ENCODE peak calls at places on chromosomes 16 and 17, in five cellular contexts. H, S, A, B and C are unnamed samples.
A peak's percentile ranks its signal among the peaks of the same experiment; 100 is the strongest.

GRCh38 chr16:3013491-3013951 is 798 bp downstream of the CLDN9 start:
- DNase-seq in A (no peak), S (no peak), H (no peak), B (no peak), C (no peak)

GRCh38 chr16:84284168-84284722 is 10.4 kb upstream of the WFDC1 start:
- DNase-seq in A (peak; percentile 58), S (peak; percentile 66), H (no peak), B (peak; percentile 38), C (peak; percentile 85)

GRCh38 chr16:46854846-46855245 is 23.9 kb upstream of the C16orf87 start:
- DNase-seq in A (no peak), H (no peak), B (no peak), S (no peak), C (no peak)

GRCh38 chr16:17476414-17477259 is 5.9 kb upstream of the XYLT1 start:
- DNase-seq in S (peak; percentile 53), A (peak; percentile 18), H (no peak), B (no peak), C (no peak)

GRCh38 chr16:8760021-8760420 is 37.4 kb downstream of the TMEM186 start:
- DNase-seq in H (no peak), A (no peak), B (no peak), S (no peak), C (no peak)

GRCh38 chr17:32120086-32120485 is 22.2 kb upstream of the RHOT1 start:
- DNase-seq in B (no peak), H (no peak), S (no peak), A (no peak), C (no peak)

GRCh38 chr16:30786115-30786935 is 680 bp downstream of the ZNF629 start:
- DNase-seq in H (no peak), B (peak; percentile 87), A (no peak), S (peak; percentile 77), C (no peak)

GRCh38 chr16:27759301-27759871 is 209.4 kb downstream of the KATNIP start:
- DNase-seq in H (no peak), A (no peak), S (no peak), B (no peak), C (no peak)

GRCh38 chr16:12735805-12736204 is 67.9 kb downstream of the CPPED1 start:
- DNase-seq in H (no peak), A (no peak), S (no peak), B (no peak), C (no peak)

GRCh38 chr16:76835319-76835718 is 355.7 kb upstream of the MON1B start:
- DNase-seq in B (no peak), A (no peak), H (no peak), S (no peak), C (no peak)

GRCh38 chr16:81896902-81897301 is 114.4 kb downstream of the SDR42E1 start:
- DNase-seq in B (no peak), S (no peak), H (no peak), A (no peak), C (peak; percentile 4)

GRCh38 chr17:58244958-58245357 is 6.6 kb downstream of the LPO start:
- DNase-seq in A (no peak), B (no peak), S (no peak), H (no peak), C (no peak)

GRCh38 chr17:36575028-36575427 is 16.7 kb upstream of the DHRS11 start:
- DNase-seq in H (no peak), B (no peak), A (no peak), S (no peak), C (no peak)
- H3K36me3 ChIP-seq in H (peaks cover 17% of the 10 kb centered on the region), B (peaks cover 74% of the 10 kb centered on the region), A (peaks cover 92% of the 10 kb centered on the region), S (no peaks in the 10 kb centered on the region), C (peaks cover 77% of the 10 kb centered on the region)

DNA sequence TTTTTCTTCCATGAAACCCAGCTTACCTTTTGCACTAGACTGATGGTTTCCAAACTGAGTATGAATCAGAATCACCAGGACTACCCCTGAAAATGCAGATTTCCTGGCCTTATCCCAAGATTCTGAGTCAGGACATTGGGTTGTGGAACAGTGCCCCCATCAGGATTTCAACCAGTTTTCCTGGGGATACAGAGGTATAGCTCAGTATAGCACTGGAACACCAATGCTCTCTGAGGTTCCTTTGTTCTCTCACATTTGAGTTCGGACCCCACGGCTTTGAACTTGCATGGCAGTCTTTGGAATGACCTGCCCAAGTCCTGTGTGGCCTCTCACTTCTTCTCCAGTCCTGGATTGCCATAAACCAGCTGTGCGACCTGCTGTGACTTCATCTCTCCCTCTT is 12.8 kb upstream of the CCL8 start:
- DNase-seq in B (no peak), S (peak; percentile 34), H (no peak), A (no peak), C (no peak)
- TF ChIP-seq CTCF in B (peak; percentile 44), S (peak; percentile 25), H (peak; percentile 35), A (no peak), C (peak; percentile 52)

GRCh38 chr16:35752773-35753558 is 2293.6 kb downstream of the TP53TG3F start:
- DNase-seq in B (no peak), H (no peak), A (no peak), S (no peak), C (peak; percentile 58)
- H3K9me3 ChIP-seq in B (no peaks in the 10 kb centered on the region), H (no peaks in the 10 kb centered on the region), A (no peaks in the 10 kb centered on the region), S (no peaks in the 10 kb centered on the region), C (peaks cover 52% of the 10 kb centered on the region)

DNA sequence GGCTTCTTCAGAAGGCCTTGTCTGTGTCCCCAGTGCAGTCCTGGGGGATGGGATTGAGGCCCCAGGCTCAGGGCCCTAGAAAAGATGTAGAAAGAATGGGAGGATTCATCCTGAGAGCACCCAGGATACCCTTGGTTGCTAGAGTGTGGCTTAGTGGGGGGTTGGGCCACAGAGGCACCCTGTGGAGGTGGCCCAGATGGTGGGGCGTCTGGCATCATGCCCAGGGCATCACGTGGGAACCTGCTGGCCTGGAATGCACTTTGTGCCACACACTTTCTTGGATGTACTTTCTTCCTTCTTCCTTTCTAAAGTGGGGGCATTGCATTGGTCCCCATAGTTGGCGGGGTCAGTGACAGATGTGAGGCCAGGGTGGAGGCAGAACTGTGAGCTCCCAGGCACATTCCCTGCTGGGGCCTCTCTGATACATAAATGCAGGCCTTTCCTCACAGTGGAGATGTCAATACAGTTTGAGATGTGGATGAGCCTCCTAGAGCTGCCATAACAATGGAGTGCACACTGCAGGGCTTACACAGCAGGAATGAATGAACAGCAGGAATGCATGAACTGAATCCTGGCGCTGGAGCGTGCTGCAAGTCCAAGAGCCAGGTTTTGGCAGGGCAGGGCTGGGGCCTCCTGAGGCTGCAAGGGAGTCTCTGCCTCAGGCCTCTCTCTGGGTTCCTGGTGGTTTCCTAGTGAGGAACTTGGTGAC is 43.2 kb downstream of the MGAT5B start:
- DNase-seq in A (no peak), B (no peak), H (no peak), S (no peak), C (no peak)
- H3K36me3 ChIP-seq in A (no peaks in the 10 kb centered on the region), B (no peaks in the 10 kb centered on the region), H (no peaks in the 10 kb centered on the region), S (no peaks in the 10 kb centered on the region), C (no peaks in the 10 kb centered on the region)

DNA sequence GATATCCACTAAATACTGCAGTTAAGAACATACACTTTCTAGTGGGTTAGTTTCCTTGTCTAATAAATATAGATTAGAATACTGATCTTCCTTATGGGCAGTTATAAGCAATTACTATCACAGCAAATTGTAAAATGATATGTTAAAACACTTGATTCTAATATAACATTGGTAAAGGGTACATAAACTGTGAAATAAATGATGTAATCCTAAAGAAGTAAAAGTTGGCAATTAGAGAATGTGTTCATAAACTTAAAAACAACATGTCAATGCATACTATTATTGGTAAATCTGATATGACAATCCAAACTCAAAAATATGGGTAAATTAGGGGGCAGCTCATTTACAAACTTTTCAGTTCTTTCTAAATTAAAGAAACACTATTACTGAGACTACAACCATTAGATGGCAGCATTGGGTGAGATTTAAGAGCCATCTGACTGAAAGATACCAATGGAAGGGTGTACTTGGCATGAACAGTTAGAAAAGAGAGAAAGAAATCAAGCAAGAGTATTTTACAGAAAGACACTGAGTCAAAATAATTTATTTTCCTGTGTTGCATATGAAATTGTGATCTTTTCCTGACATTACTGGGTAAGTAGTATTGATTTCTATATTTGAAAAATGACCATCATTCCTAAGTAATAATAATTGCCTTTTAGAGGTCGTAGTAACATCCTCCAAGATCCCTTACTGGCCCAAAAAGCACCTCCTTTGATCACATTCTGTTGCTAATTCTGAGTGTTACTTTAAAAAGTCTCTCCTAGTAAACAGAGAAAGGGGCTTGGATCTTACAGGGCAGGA is 119.6 kb downstream of the SPAG9 start:
- DNase-seq in S (no peak), H (peak; percentile 42), A (no peak), B (no peak), C (no peak)
- TF ChIP-seq CTCF in S (peak; percentile 44), H (peak; percentile 61), A (peak; percentile 43), B (peak; percentile 11), C (peak; percentile 32)

GRCh38 chr17:11305524-11305923 is 64.5 kb downstream of the SHISA6 start:
- DNase-seq in A (no peak), S (no peak), B (no peak), H (no peak), C (no peak)
- H3K9me3 ChIP-seq in A (no peaks in the 10 kb centered on the region), S (no peaks in the 10 kb centered on the region), B (no peaks in the 10 kb centered on the region), H (no peaks in the 10 kb centered on the region), C (no peaks in the 10 kb centered on the region)

DNA sequence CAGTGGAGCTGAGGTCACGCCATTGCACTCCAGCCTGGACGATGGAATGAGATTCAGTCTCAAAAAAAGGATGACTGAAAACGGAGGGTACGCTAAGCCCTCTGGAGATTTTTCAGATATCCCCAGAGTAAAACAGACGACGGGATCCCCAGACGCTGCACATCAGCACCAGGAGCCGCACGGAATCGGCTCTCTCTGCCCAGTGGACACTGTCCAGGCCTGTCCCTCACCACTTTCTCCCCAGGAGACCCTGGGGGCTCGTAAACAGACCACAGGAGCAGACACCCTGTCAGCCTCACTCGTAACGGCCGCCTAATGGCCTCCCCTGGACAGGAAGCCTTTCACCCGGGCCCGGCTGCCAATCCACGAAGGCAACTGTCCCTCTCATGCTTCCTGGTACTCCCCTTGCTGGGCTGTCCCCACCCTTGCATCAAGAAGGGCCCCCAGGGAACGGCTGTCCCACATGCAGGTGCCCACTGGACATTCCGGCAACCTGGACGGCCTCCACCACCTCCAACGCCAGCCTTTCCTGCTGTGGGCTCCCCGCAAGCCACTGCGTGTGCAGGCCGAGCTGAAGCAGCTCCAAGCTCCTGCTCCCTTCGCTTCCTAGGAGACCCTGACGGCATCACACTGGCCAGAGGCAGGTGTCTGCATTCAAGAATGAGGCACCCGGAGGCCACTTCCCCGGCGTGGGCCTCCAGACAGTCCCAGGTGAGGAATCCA is 74.3 kb downstream of the TIMM22 start:
- DNase-seq in H (no peak), B (no peak), S (no peak), A (no peak), C (no peak)
- H3K36me3 ChIP-seq in H (no peaks in the 10 kb centered on the region), B (no peaks in the 10 kb centered on the region), S (no peaks in the 10 kb centered on the region), A (peaks cover 63% of the 10 kb centered on the region), C (peaks cover 70% of the 10 kb centered on the region)

DNA sequence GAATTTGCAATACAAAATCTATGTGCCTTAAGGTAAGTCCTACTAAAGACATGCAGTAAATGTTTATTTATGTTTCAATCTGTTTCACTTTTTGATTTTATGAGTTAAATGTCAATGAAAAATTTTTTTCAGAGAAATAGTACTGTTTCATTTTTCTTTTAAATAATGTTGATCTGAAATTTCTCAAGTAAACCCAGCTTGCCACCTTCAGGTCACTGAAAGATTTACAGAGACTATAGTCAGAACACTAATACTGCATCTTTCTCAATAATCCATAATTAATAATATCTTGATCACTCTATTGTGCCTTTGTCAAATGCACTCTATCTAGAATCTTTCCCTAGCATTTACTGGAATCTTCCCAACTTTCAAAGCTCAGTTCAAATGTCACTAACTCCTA is 6.5 kb upstream of the DHX40 start:
- DNase-seq in A (no peak), S (no peak), B (no peak), H (no peak), C (no peak)
- TF ChIP-seq CTCF in A (peak; percentile 20), S (peak; percentile 18), B (peak; percentile 34), H (peak; percentile 24), C (no peak)

GRCh38 chr17:61650749-61651148 is 59.7 kb upstream of the NACA2 start:
- DNase-seq in S (no peak), B (no peak), A (no peak), H (no peak), C (no peak)
- H3K9me3 ChIP-seq in S (no peaks in the 10 kb centered on the region), B (no peaks in the 10 kb centered on the region), A (peaks cover 30% of the 10 kb centered on the region), H (peaks cover 15% of the 10 kb centered on the region), C (no peaks in the 10 kb centered on the region)